ENCODE peak calls at places on chromosomes 16 and 17, in nine cellular contexts. O, F, T, A, C, U, N, H and J are unnamed samples.

GRCh38 chr16:75248142-75248535 is 3.3 kb downstream of the BCAR1 start:
- DNase-seq in O (no peak), A (no peak), U (no peak), C (no peak), H (no peak), T (no peak), F (peak), N (no peak), J (no peak)

GRCh38 chr16:8867483-8868271 is 1.1 kb downstream of the CARHSP1 start:
- DNase-seq in A (no peak), F (peak), O (no peak), H (no peak), T (no peak), N (no peak), C (peak), U (no peak), J (peak)

GRCh38 chr17:29181226-29181625 is 1.0 kb upstream of the MYO18A start:
- DNase-seq in C (no peak), N (no peak), A (no peak), O (no peak), T (no peak), U (no peak), F (no peak), H (no peak), J (no peak)

GRCh38 chr17:72613411-72614292 is 478.8 kb downstream of the SLC39A11 start:
- DNase-seq in F (no peak), U (no peak), H (peak), O (no peak), N (no peak), A (peak), C (no peak), T (peak), J (no peak)

GRCh38 chr16:78462261-78463208 is 363.1 kb downstream of the WWOX start:
- DNase-seq in F (no peak), U (no peak), O (no peak), A (no peak), N (no peak), H (no peak), T (no peak), C (no peak), J (no peak)

GRCh38 chr16:81600275-81600674 is 155.7 kb downstream of the CMIP start:
- DNase-seq in N (no peak), U (peak), C (no peak), H (peak), F (no peak), T (peak), A (peak), O (no peak), J (no peak)

GRCh38 chr17:3738562-3739295 is 15.0 kb downstream of the HASPIN start:
- DNase-seq in C (no peak), A (no peak), T (no peak), U (peak), H (peak), N (no peak), F (peak), O (no peak), J (no peak)

GRCh38 chr17:76268015-76268749 is 3.0 kb downstream of the UBALD2 start:
- DNase-seq in A (peak), H (peak), N (no peak), C (peak), U (peak), F (peak), O (peak), T (peak), J (peak)

GRCh38 chr16:57503366-57503765 is 17.1 kb upstream of the DOK4 start:
- DNase-seq in U (no peak), N (no peak), O (no peak), F (no peak), C (no peak), T (no peak), H (no peak), A (no peak), J (no peak)
- TF ChIP-seq CTCF in U (no peak), N (no peak), O (no peak), F (no peak), C (no peak), T (no peak), H (no peak), A (no peak), J (no peak)

GRCh38 chr17:58541249-58541648 is 26.8 kb upstream of the MTMR4 start:
- DNase-seq in O (no peak), U (no peak), A (no peak), N (peak), C (no peak), T (no peak), F (peak), H (no peak), J (peak)
- TF ChIP-seq CTCF in O (peak), U (no peak), A (peak), N (peak), C (no peak), T (peak), F (peak), H (no peak), J (peak)

DNA sequence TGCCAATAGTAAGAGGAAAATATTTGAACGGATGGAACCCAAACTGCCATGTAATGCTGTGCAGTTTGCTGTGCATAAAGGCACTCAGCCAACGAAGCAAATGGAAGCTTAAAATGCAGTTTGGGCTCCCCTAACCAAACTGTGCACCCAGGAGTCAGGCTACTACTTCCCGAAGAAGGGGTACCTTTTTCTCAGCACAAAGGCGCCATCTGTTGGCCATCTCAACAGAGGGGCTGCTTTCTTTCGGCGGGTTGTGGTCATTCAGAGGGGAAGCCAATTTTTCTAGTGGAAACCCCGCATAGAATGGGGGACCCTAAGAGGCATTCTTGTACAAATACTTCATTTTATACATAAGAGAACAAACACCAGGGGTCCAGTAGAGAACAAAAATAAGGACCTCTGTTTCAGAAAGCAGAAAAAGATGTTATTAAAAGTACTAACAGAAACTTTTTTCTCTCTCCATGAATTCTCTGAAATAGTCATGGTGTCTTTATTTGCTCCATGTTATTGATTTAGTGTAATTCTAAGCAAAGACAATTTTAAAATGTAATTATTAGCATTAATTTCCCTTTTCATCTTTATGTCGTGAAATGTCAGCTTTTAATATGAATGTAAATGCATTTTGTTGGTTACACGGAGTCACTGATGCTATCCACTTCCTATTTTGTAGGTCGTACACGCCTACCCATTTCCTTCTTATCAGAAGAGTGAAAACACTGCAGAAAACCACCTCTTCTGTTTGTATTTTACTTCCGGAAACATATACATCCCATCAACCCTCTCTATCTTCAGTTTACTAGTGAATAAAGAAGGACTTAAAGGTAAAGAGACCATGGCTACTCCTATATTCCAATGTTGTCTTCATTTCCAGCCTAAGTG is 453.3 kb downstream of the KCNJ2 start:
- DNase-seq in H (peak), C (no peak), U (no peak), A (peak), N (peak), F (peak), T (peak), O (no peak), J (peak)
- TF ChIP-seq CTCF in H (peak), C (peak), U (no peak), A (peak), N (peak), F (peak), T (peak), O (peak), J (no peak)

DNA sequence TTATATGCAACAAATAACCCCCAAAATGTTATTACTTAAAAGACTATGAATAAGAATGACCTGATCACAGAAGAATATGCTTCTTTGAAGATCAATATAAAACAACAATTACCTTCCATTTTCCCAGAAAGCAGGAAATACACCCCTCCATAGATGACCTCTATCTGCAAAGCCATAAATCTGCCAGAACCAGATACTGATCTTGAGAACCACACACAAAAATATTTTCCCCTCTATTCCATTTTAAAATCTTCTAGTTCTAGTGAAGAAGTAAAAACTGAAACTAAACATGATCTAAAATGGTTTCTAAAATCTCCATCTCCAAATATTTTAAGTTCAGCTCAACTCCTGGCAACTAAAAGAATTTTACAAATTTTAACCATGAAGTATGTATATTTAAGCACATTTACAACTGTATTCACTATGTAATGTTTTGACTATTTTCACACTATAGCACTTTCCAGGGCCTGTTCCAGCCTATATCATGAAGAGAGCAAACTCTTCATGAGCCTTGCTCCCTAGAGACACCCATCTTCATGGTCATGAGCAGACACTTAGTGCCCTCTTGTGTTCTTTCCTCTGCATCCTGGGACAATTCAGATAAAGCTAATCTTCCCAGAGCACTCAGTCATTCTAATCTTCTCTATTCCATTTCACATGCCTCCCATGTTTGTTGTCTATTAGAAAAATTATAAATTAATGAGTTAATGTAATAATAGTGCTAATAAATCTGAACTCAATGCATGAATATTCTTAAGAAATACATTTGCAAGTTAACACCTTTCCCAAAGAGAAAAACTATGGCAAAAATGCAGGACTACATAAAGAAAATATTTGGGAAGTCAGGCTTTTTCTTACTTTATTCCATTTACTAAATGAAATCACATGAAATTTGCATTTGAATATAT is 87.0 kb downstream of the HELZ start:
- DNase-seq in O (no peak), T (peak), H (peak), A (peak), C (no peak), N (no peak), F (peak), U (no peak), J (peak)
- TF ChIP-seq CTCF in O (no peak), T (peak), H (no peak), A (peak), C (no peak), N (no peak), F (peak), U (peak), J (no peak)

GRCh38 chr16:84907575-84907974 is 87.8 kb downstream of the CRISPLD2 start:
- DNase-seq in H (no peak), O (no peak), F (no peak), T (peak), N (no peak), A (peak), U (no peak), C (peak), J (no peak)
- TF ChIP-seq CTCF in H (no peak), O (peak), F (no peak), T (no peak), N (no peak), A (peak), U (peak), C (no peak), J (no peak)

GRCh38 chr16:1850981-1851380 is 21.0 kb downstream of the MEIOB start:
- DNase-seq in A (no peak), O (no peak), N (no peak), F (no peak), T (no peak), C (no peak), H (no peak), U (no peak), J (no peak)
- TF ChIP-seq CTCF in A (no peak), O (no peak), N (no peak), F (no peak), T (no peak), C (no peak), H (no peak), U (no peak), J (no peak)

GRCh38 chr17:64788286-64789060 is 126.4 kb upstream of the SMURF2 start:
- DNase-seq in N (no peak), T (no peak), F (no peak), H (no peak), U (no peak), O (no peak), A (no peak), C (no peak), J (no peak)
- TF ChIP-seq CTCF in N (no peak), T (no peak), F (no peak), H (no peak), U (no peak), O (no peak), A (no peak), C (no peak), J (no peak)

DNA sequence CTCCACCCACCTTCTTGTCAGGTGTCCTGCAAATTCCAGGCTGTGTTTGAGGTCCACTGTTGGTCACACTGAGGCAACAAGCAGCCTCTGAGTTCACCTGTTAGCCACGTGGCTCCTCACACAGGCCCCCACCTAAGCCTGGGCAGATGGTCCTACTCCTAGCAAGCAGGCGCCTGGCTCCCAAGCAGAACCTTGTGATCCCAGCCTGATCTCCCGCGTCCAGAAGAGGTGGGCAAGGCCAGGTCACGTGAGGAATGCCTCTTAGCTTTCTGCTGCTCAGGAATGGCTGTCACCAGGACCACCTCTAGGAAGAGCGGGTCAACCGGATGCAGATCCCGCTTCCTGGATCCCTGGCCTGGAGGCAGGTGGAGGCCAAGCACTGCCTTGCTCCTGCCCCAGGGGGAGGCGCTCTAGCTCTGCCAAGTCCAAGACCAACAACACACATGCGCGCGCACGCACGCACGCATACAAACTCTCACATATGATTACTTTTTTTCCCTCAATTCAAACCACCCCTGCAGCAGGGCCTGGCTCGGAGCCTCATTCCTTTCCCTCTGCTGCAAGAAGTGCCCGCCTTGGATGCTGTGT is 9.5 kb downstream of the CYB561 start:
- DNase-seq in N (peak), A (no peak), O (no peak), C (no peak), H (no peak), U (no peak), F (peak), T (no peak), J (no peak)
- TF ChIP-seq CTCF in N (no peak), A (peak), O (no peak), C (no peak), H (no peak), U (no peak), F (peak), T (no peak), J (no peak)

GRCh38 chr17:65457635-65458257 is 103.7 kb downstream of the AXIN2 start:
- DNase-seq in N (no peak), A (no peak), U (no peak), F (no peak), O (no peak), C (no peak), H (no peak), T (no peak), J (no peak)

GRCh38 chr17:65457183-65457582 is 104.3 kb downstream of the AXIN2 start:
- DNase-seq in C (no peak), A (no peak), O (no peak), F (no peak), H (no peak), T (no peak), N (no peak), U (no peak), J (no peak)

GRCh38 chr17:65456368-65457151 is 104.9 kb downstream of the AXIN2 start:
- DNase-seq in C (no peak), T (no peak), N (no peak), H (no peak), U (no peak), F (no peak), A (no peak), O (no peak), J (no peak)

GRCh38 chr17:65455154-65455971 is 106.1 kb downstream of the AXIN2 start:
- DNase-seq in N (no peak), O (no peak), H (no peak), F (no peak), U (no peak), T (no peak), C (no peak), A (no peak), J (no peak)

GRCh38 chr17:65455972-65456343 is 105.5 kb downstream of the AXIN2 start:
- DNase-seq in F (no peak), O (no peak), U (peak), T (peak), A (no peak), N (peak), H (no peak), C (no peak), J (no peak)
- TF ChIP-seq CTCF in F (no peak), O (peak), U (peak), T (peak), A (peak), N (no peak), H (no peak), C (no peak), J (no peak)

DNA sequence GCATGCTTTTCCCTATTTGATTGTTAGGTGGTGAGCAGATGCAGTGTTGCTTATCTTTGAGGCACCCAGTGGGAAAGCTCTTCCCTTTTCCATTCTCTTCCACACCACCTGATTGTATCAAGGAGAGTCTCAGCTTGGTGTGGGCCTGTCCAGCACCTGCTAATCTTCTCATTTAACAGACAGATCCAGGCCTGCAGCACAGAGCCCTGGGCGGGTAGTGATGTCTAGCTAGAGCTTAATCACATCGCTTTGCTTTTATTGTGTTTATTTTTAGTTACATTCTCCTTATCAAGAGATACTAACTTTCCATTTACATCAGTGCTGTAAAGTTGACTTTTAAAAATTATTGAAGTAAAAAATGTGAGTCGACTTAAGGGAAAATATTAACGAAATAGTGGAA is 24.2 kb downstream of the FOXL1 start:
- DNase-seq in H (no peak), C (no peak), T (no peak), A (no peak), U (no peak), O (no peak), F (no peak), N (no peak), J (no peak)
- TF ChIP-seq CTCF in H (no peak), C (no peak), T (no peak), A (no peak), U (no peak), O (no peak), F (no peak), N (no peak), J (no peak)